ENCODE peak calls at places on chromosomes 13 and 19, in ten cellular contexts. One of them, this sample, is unnamed.

GRCh38 chr13:107067381-107067780 is 499.4 kb upstream of the ARGLU1 start:
- DNase-seq in brain microvascular endothelial cell: no peak
- DNase-seq in effector memory CD4-positive, alpha-beta T cell: no peak
- DNase-seq in H9: no peak
- DNase-seq in aorta: no peak
- DNase-seq in stomach: no peak
- DNase-seq in substantia nigra: no peak
- DNase-seq in HepG2: no peak
- DNase-seq in A549: no peak
- DNase-seq in GM23248: no peak
- DNase-seq in this sample: no peak

GRCh38 chr19:47436712-47437401 is 17.5 kb upstream of the MEIS3 start:
- DNase-seq in substantia nigra: peak; percentile 55
- DNase-seq in aorta: peak; percentile 91
- DNase-seq in HepG2: peak; percentile 50
- DNase-seq in GM23248: peak; percentile 70
- DNase-seq in A549: peak; percentile 82
- DNase-seq in brain microvascular endothelial cell: peak; percentile 42
- DNase-seq in effector memory CD4-positive, alpha-beta T cell: peak; percentile 68
- DNase-seq in H9: peak; percentile 84
- DNase-seq in stomach: peak; percentile 91
- DNase-seq in this sample: no peak

GRCh38 chr13:102128216-102128800 is 273.5 kb downstream of the FGF14 start:
- DNase-seq in effector memory CD4-positive, alpha-beta T cell: no peak
- DNase-seq in stomach: no peak
- DNase-seq in substantia nigra: no peak
- DNase-seq in A549: no peak
- DNase-seq in brain microvascular endothelial cell: no peak
- DNase-seq in H9: no peak
- DNase-seq in GM23248: peak; percentile 71
- DNase-seq in aorta: no peak
- DNase-seq in HepG2: no peak
- DNase-seq in this sample: peak; percentile 93

GRCh38 chr19:13155472-13156284 is 5.5 kb downstream of the IER2 start:
- DNase-seq in aorta: peak; percentile 94
- DNase-seq in GM23248: peak; percentile 85
- DNase-seq in H9: peak; percentile 94
- DNase-seq in HepG2: peak; percentile 69
- DNase-seq in brain microvascular endothelial cell: peak; percentile 70
- DNase-seq in substantia nigra: no peak
- DNase-seq in effector memory CD4-positive, alpha-beta T cell: peak; percentile 76
- DNase-seq in A549: peak; percentile 81
- DNase-seq in stomach: peak; percentile 86
- DNase-seq in this sample: no peak

GRCh38 chr13:59843040-59843439 is 320.7 kb downstream of the DIAPH3 start:
- DNase-seq in A549: no peak
- DNase-seq in effector memory CD4-positive, alpha-beta T cell: no peak
- DNase-seq in H9: no peak
- DNase-seq in aorta: no peak
- DNase-seq in GM23248: no peak
- DNase-seq in substantia nigra: no peak
- DNase-seq in HepG2: peak; percentile 59
- DNase-seq in stomach: no peak
- DNase-seq in brain microvascular endothelial cell: no peak
- DNase-seq in this sample: no peak

GRCh38 chr19:18194554-18195238 is 1.7 kb downstream of the MPV17L2 start:
- DNase-seq in GM23248: peak; percentile 60
- DNase-seq in H9: peak; percentile 77
- DNase-seq in aorta: peak; percentile 84
- DNase-seq in substantia nigra: peak; percentile 2
- DNase-seq in brain microvascular endothelial cell: no peak
- DNase-seq in effector memory CD4-positive, alpha-beta T cell: no peak
- DNase-seq in HepG2: no peak
- DNase-seq in A549: no peak
- DNase-seq in stomach: no peak
- DNase-seq in this sample: no peak

GRCh38 chr13:78680064-78680463 is 21.1 kb upstream of the OBI1 start:
- DNase-seq in stomach: no peak
- DNase-seq in H9: no peak
- DNase-seq in effector memory CD4-positive, alpha-beta T cell: no peak
- DNase-seq in HepG2: no peak
- DNase-seq in GM23248: no peak
- DNase-seq in A549: no peak
- DNase-seq in aorta: no peak
- DNase-seq in brain microvascular endothelial cell: no peak
- DNase-seq in substantia nigra: no peak
- DNase-seq in this sample: no peak

GRCh38 chr19:41690801-41691065 is 2.7 kb upstream of the CEACAM7 start:
- DNase-seq in A549: no peak
- DNase-seq in effector memory CD4-positive, alpha-beta T cell: no peak
- DNase-seq in H9: no peak
- DNase-seq in substantia nigra: no peak
- DNase-seq in brain microvascular endothelial cell: no peak
- DNase-seq in GM23248: no peak
- DNase-seq in stomach: no peak
- DNase-seq in aorta: no peak
- DNase-seq in HepG2: no peak
- DNase-seq in this sample: no peak

DNA sequence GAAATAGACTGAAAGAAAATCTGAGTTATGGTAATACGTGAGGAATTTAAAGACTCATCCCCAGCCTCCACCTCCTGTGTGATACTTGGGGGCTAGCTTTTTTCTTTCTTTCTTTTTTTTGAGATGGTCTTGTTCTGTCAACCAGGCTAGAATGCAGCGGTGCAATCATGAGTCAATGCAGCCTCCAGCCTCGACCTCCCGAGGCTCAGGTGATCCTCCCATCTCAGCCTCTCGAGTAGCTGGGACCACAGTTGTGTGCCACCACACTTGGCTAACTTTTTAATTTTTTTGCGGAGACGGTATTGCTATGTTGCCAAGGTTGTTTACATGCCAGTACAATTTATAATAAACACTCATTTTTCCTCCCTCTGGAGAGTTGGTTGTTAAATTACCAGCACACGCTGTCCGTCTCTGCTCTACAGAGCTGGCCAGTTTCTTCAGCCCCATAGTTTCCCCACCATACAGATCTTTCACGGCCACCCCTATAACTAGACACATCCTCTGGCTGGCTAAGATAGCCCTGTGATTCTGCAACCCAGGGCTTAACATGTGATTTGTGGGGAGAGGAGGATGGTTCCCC is 4.8 kb downstream of the TNFSF9 start:
- DNase-seq in GM23248: no peak
- DNase-seq in substantia nigra: no peak
- DNase-seq in effector memory CD4-positive, alpha-beta T cell: no peak
- DNase-seq in A549: no peak
- DNase-seq in brain microvascular endothelial cell: no peak
- DNase-seq in stomach: no peak
- DNase-seq in aorta: no peak
- DNase-seq in HepG2: no peak
- DNase-seq in H9: no peak
- DNase-seq in this sample: no peak
- H3K27ac ChIP-seq in GM23248: no peak overlapping the region
- H3K27ac ChIP-seq in substantia nigra: no peak overlapping the region
- H3K27ac ChIP-seq in effector memory CD4-positive, alpha-beta T cell: no peak overlapping the region
- H3K27ac ChIP-seq in A549: no peak overlapping the region
- H3K27ac ChIP-seq in brain microvascular endothelial cell: no peak overlapping the region
- H3K27ac ChIP-seq in stomach: no peak overlapping the region
- H3K27ac ChIP-seq in aorta: no peak overlapping the region
- H3K27ac ChIP-seq in HepG2: no peak overlapping the region
- H3K27ac ChIP-seq in H9: no peak overlapping the region
- H3K27ac ChIP-seq in this sample: no peak overlapping the region

GRCh38 chr19:2330632-2331284 is 2.3 kb downstream of the SPPL2B start:
- DNase-seq in substantia nigra: no peak
- DNase-seq in A549: no peak
- DNase-seq in HepG2: peak; percentile 68
- DNase-seq in stomach: peak; percentile 74
- DNase-seq in effector memory CD4-positive, alpha-beta T cell: no peak
- DNase-seq in brain microvascular endothelial cell: no peak
- DNase-seq in H9: no peak
- DNase-seq in aorta: no peak
- DNase-seq in GM23248: no peak
- DNase-seq in this sample: no peak

GRCh38 chr19:2333807-2334211 is 5.3 kb downstream of the SPPL2B start:
- DNase-seq in A549: no peak
- DNase-seq in substantia nigra: no peak
- DNase-seq in brain microvascular endothelial cell: no peak
- DNase-seq in GM23248: no peak
- DNase-seq in aorta: no peak
- DNase-seq in effector memory CD4-positive, alpha-beta T cell: no peak
- DNase-seq in H9: no peak
- DNase-seq in HepG2: no peak
- DNase-seq in stomach: no peak
- DNase-seq in this sample: no peak

GRCh38 chr19:2331601-2332246 is 3.2 kb downstream of the SPPL2B start:
- DNase-seq in stomach: no peak
- DNase-seq in brain microvascular endothelial cell: no peak
- DNase-seq in aorta: no peak
- DNase-seq in effector memory CD4-positive, alpha-beta T cell: no peak
- DNase-seq in HepG2: no peak
- DNase-seq in A549: no peak
- DNase-seq in GM23248: no peak
- DNase-seq in H9: no peak
- DNase-seq in substantia nigra: peak; percentile 50
- DNase-seq in this sample: no peak

GRCh38 chr19:2333027-2333806 is 4.7 kb downstream of the SPPL2B start:
- DNase-seq in brain microvascular endothelial cell: no peak
- DNase-seq in H9: no peak
- DNase-seq in effector memory CD4-positive, alpha-beta T cell: no peak
- DNase-seq in A549: no peak
- DNase-seq in aorta: no peak
- DNase-seq in GM23248: no peak
- DNase-seq in HepG2: no peak
- DNase-seq in substantia nigra: peak; percentile 6
- DNase-seq in stomach: peak; percentile 45
- DNase-seq in this sample: no peak

GRCh38 chr19:2332341-2333026 is 4.0 kb downstream of the SPPL2B start:
- DNase-seq in effector memory CD4-positive, alpha-beta T cell: no peak
- DNase-seq in H9: no peak
- DNase-seq in HepG2: no peak
- DNase-seq in brain microvascular endothelial cell: no peak
- DNase-seq in A549: no peak
- DNase-seq in substantia nigra: peak; percentile 43
- DNase-seq in stomach: no peak
- DNase-seq in GM23248: no peak
- DNase-seq in aorta: no peak
- DNase-seq in this sample: no peak
- H3K27ac ChIP-seq in effector memory CD4-positive, alpha-beta T cell: no peak overlapping the region
- H3K27ac ChIP-seq in H9: no peak overlapping the region
- H3K27ac ChIP-seq in HepG2: no peak overlapping the region
- H3K27ac ChIP-seq in brain microvascular endothelial cell: no peak overlapping the region
- H3K27ac ChIP-seq in A549: no peak overlapping the region
- H3K27ac ChIP-seq in substantia nigra: peak overlapping the region; percentile 97
- H3K27ac ChIP-seq in stomach: peak overlapping the region; percentile 57
- H3K27ac ChIP-seq in GM23248: no peak overlapping the region
- H3K27ac ChIP-seq in aorta: no peak overlapping the region
- H3K27ac ChIP-seq in this sample: no peak overlapping the region

DNA sequence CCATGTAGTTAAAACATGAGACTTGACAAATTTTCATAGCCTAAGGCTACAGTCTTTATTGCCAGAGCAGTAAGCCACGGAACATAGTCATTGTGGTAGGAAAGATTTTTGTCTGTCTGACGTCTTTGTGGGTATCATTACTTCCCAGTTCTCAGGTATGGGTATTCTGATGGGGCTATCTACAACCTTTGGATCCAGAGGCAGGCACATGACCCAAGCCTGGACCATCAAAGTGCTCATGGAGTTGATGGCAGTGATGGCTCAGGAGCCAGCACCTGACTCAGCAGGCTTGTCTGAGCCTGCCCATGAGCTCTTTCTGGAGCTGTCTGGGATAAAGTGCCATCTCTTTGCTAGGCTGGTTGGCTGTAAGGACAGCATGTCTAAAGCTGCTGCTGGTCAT is 246.3 kb downstream of the KCNRG start:
- DNase-seq in A549: no peak
- DNase-seq in H9: no peak
- DNase-seq in aorta: no peak
- DNase-seq in effector memory CD4-positive, alpha-beta T cell: no peak
- DNase-seq in GM23248: no peak
- DNase-seq in substantia nigra: no peak
- DNase-seq in stomach: no peak
- DNase-seq in brain microvascular endothelial cell: no peak
- DNase-seq in HepG2: no peak
- DNase-seq in this sample: no peak
- H3K27ac ChIP-seq in A549: no peak overlapping the region
- H3K27ac ChIP-seq in H9: no peak overlapping the region
- H3K27ac ChIP-seq in aorta: no peak overlapping the region
- H3K27ac ChIP-seq in effector memory CD4-positive, alpha-beta T cell: no peak overlapping the region
- H3K27ac ChIP-seq in GM23248: no peak overlapping the region
- H3K27ac ChIP-seq in substantia nigra: no peak overlapping the region
- H3K27ac ChIP-seq in stomach: no peak overlapping the region
- H3K27ac ChIP-seq in brain microvascular endothelial cell: no peak overlapping the region
- H3K27ac ChIP-seq in HepG2: no peak overlapping the region
- H3K27ac ChIP-seq in this sample: no peak overlapping the region

GRCh38 chr13:32587774-32588165 is 1.5 kb downstream of the PDS5B start:
- DNase-seq in stomach: no peak
- DNase-seq in brain microvascular endothelial cell: peak; percentile 1
- DNase-seq in H9: no peak
- DNase-seq in effector memory CD4-positive, alpha-beta T cell: no peak
- DNase-seq in aorta: no peak
- DNase-seq in HepG2: peak; percentile 9
- DNase-seq in substantia nigra: no peak
- DNase-seq in A549: no peak
- DNase-seq in GM23248: peak; percentile 53
- DNase-seq in this sample: no peak

GRCh38 chr13:32587014-32587773 is 942 bp downstream of the PDS5B start:
- DNase-seq in H9: peak; percentile 47
- DNase-seq in GM23248: peak; percentile 87
- DNase-seq in substantia nigra: peak; percentile 70
- DNase-seq in aorta: peak; percentile 92
- DNase-seq in HepG2: peak; percentile 41
- DNase-seq in effector memory CD4-positive, alpha-beta T cell: peak; percentile 28
- DNase-seq in brain microvascular endothelial cell: peak; percentile 55
- DNase-seq in stomach: peak; percentile 66
- DNase-seq in A549: peak; percentile 38
- DNase-seq in this sample: no peak

GRCh38 chr13:32586022-32586900 is at the start of gene PDS5B:
- DNase-seq in H9: peak; percentile 97
- DNase-seq in stomach: peak; percentile 95
- DNase-seq in A549: peak; percentile 89
- DNase-seq in substantia nigra: peak; percentile 90
- DNase-seq in GM23248: peak; percentile 98
- DNase-seq in effector memory CD4-positive, alpha-beta T cell: peak; percentile 94
- DNase-seq in brain microvascular endothelial cell: peak; percentile 90
- DNase-seq in HepG2: peak; percentile 87
- DNase-seq in aorta: peak; percentile 97
- DNase-seq in this sample: peak; percentile 65

GRCh38 chr13:32582991-32583390 is 3.3 kb upstream of the PDS5B start:
- DNase-seq in substantia nigra: no peak
- DNase-seq in aorta: no peak
- DNase-seq in effector memory CD4-positive, alpha-beta T cell: no peak
- DNase-seq in HepG2: no peak
- DNase-seq in H9: no peak
- DNase-seq in GM23248: no peak
- DNase-seq in brain microvascular endothelial cell: no peak
- DNase-seq in A549: no peak
- DNase-seq in stomach: no peak
- DNase-seq in this sample: no peak

DNA sequence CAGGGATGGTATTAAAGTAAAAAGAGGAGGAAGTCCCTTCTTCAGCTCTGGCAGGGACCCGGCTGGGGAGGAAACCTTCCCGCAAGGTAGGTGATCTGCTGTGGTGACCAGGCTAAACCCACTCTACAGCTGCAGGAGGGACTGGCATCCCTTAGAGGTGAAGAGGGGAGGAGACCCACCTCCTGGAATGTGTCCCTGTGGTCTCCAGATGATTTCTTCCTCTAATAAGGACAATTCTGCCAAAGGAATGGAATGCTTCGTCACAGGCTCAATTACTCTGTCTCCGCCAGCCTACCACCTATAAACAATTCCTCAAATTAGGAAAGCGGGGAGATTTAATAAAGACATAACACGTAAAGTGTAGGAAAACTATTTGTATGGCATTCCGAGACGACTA is 629 bp upstream of the PDS5B start:
- DNase-seq in HepG2: no peak
- DNase-seq in effector memory CD4-positive, alpha-beta T cell: no peak
- DNase-seq in A549: no peak
- DNase-seq in H9: peak; percentile 36
- DNase-seq in brain microvascular endothelial cell: peak; percentile 0
- DNase-seq in substantia nigra: no peak
- DNase-seq in GM23248: no peak
- DNase-seq in aorta: no peak
- DNase-seq in stomach: no peak
- DNase-seq in this sample: no peak
- H3K27ac ChIP-seq in HepG2: no peak overlapping the region
- H3K27ac ChIP-seq in effector memory CD4-positive, alpha-beta T cell: peak overlapping the region; percentile 54
- H3K27ac ChIP-seq in A549: peak overlapping the region; percentile 73
- H3K27ac ChIP-seq in H9: no peak overlapping the region
- H3K27ac ChIP-seq in brain microvascular endothelial cell: peak overlapping the region; percentile 6
- H3K27ac ChIP-seq in substantia nigra: peak overlapping the region; percentile 4
- H3K27ac ChIP-seq in GM23248: peak overlapping the region; percentile 38
- H3K27ac ChIP-seq in aorta: no peak overlapping the region
- H3K27ac ChIP-seq in stomach: peak overlapping the region; percentile 85
- H3K27ac ChIP-seq in this sample: no peak overlapping the region